ENCODE peak calls at places on chromosomes 11 and 22, in ten cellular contexts. W, K, U, Y, F, H, O, R, E and X are unnamed samples.

GRCh38 chr22:21101877-21102638 is 56.3 kb downstream of the LRRC74B start:
- DNase-seq in W (no peak), K (no peak), U (no peak), Y (no peak), F (no peak), H (no peak), O (no peak), R (no peak), E (no peak), X (no peak)

GRCh38 chr11:18865951-18866350 is 73.3 kb downstream of the MRGPRX1 start:
- DNase-seq in W (no peak), K (no peak), U (no peak), Y (no peak), F (no peak), H (no peak), O (peak), R (no peak), E (no peak), X (no peak)

GRCh38 chr11:108037211-108037610 is 28.5 kb downstream of the CUL5 start:
- DNase-seq in W (no peak), K (no peak), U (no peak), Y (no peak), F (no peak), H (no peak), O (no peak), R (no peak), E (no peak), X (no peak)

GRCh38 chr11:112085822-112086421 is 634 bp downstream of the TIMM8B start:
- DNase-seq in W (no peak), K (peak), U (peak), Y (no peak), F (peak), H (peak), O (peak), R (peak), E (peak), X (peak)

GRCh38 chr11:57324886-57325734 is at the start of gene TNKS1BP1:
- DNase-seq in W (peak), K (peak), U (peak), Y (peak), F (peak), H (peak), O (peak), R (peak), E (peak), X (peak)

GRCh38 chr11:8826145-8826786 is 84.7 kb upstream of the AKIP1 start:
- DNase-seq in W (no peak), K (peak), U (peak), Y (no peak), F (no peak), H (no peak), O (peak), R (no peak), E (peak), X (no peak)

GRCh38 chr11:9528141-9528511 is 45.3 kb upstream of the WEE1 start:
- DNase-seq in W (no peak), K (no peak), U (no peak), Y (no peak), F (no peak), H (no peak), O (no peak), R (no peak), E (no peak), X (no peak)

GRCh38 chr11:61888043-61888442 is 3.3 kb downstream of the FADS3 start:
- DNase-seq in W (peak), K (peak), U (peak), Y (no peak), F (no peak), H (peak), O (peak), R (no peak), E (no peak), X (no peak)

GRCh38 chr11:40125054-40125453 is 1334.4 kb downstream of the LRRC4C start:
- DNase-seq in W (no peak), K (peak), U (peak), Y (no peak), F (no peak), H (no peak), O (peak), R (no peak), E (peak), X (peak)

GRCh38 chr11:64237484-64237951 is 3.1 kb downstream of the VEGFB start:
- DNase-seq in W (no peak), K (peak), U (no peak), Y (no peak), F (no peak), H (no peak), O (no peak), R (no peak), E (peak), X (peak)